ENCODE peak calls at places on chromosomes 13 and 19, in nine cellular contexts. E is transverse colon, P is tibial artery, S is mesendoderm, Z is esophagus squamous epithelium, L is esophagus muscularis mucosa, U is fibroblast of lung, D is right lobe of liver, A is sigmoid colon. C is an unnamed sample. For H3K36me3 and H3K4me1, the result is how much of the 10 kb centered on the place peaks cover.

GRCh38 chr19:36041831-36042230 is 9.2 kb upstream of the CLIP3 start:
- DNase-seq in Z (no peak), A (no peak), L (no peak), S (peak), D (no peak), U (peak), P (no peak), E (no peak), C (no peak)

GRCh38 chr13:29684441-29684840 is 89.0 kb upstream of the SLC7A1 start:
- DNase-seq in L (no peak), D (no peak), U (peak), S (no peak), Z (no peak), A (no peak), E (no peak), P (no peak), C (no peak)

GRCh38 chr19:8004723-8005513 is 523 bp downstream of the ELAVL1 start:
- DNase-seq in P (no peak), Z (no peak), D (no peak), A (no peak), S (peak), U (peak), E (no peak), L (no peak), C (no peak)

GRCh38 chr13:53694814-53695533 is 666.4 kb downstream of the OLFM4 start:
- DNase-seq in A (no peak), P (no peak), L (no peak), E (no peak), D (no peak), U (no peak), S (peak), Z (no peak), C (no peak)

GRCh38 chr19:50210425-50210824 is 7.0 kb downstream of the MYH14 start:
- DNase-seq in S (no peak), Z (no peak), U (no peak), E (no peak), A (no peak), D (no peak), P (no peak), L (no peak), C (no peak)

GRCh38 chr13:33138441-33138840 is 122.2 kb downstream of the KL start:
- DNase-seq in E (no peak), L (no peak), Z (no peak), S (no peak), P (no peak), U (no peak), D (no peak), A (no peak), C (no peak)

GRCh38 chr13:99657848-99658265 is 156.6 kb downstream of the TM9SF2 start:
- DNase-seq in E (no peak), Z (no peak), L (peak), D (no peak), S (peak), A (no peak), U (peak), P (peak), C (no peak)

GRCh38 chr13:40061466-40062450 is 406.3 kb downstream of the COG6 start:
- DNase-seq in U (peak), L (peak), Z (no peak), A (no peak), S (no peak), P (no peak), E (no peak), D (no peak), C (no peak)

GRCh38 chr13:68232351-68233130 is 1002.4 kb upstream of the PCDH9 start:
- DNase-seq in Z (no peak), U (peak), D (no peak), A (no peak), E (no peak), S (peak), L (no peak), P (no peak), C (no peak)

GRCh38 chr13:76049397-76049746 is 413.2 kb downstream of the LMO7 start:
- DNase-seq in P (no peak), E (no peak), Z (no peak), U (no peak), D (no peak), A (no peak), S (no peak), L (no peak), C (no peak)

GRCh38 chr13:25645681-25646080 is 273.9 kb downstream of the ATP8A2 start:
- DNase-seq in D (no peak), Z (no peak), S (no peak), L (no peak), E (no peak), A (no peak), U (no peak), P (no peak), C (no peak)
- H3K36me3 ChIP-seq in D (under half), Z (under half), S (under half), L (under half), E (under half), A (under half), U (under half), P (under half), C (under half)

GRCh38 chr19:54203151-54203611 is 2.5 kb downstream of the RPS9 start:
- DNase-seq in U (peak), Z (no peak), E (no peak), D (no peak), A (no peak), L (no peak), S (no peak), P (no peak), C (no peak)

GRCh38 chr19:54201172-54201701 is 579 bp downstream of the RPS9 start:
- DNase-seq in L (no peak), E (no peak), P (no peak), S (no peak), U (no peak), D (peak), A (no peak), Z (no peak), C (no peak)

GRCh38 chr19:54204767-54205468 is 4.3 kb downstream of the RPS9 start:
- DNase-seq in P (no peak), Z (no peak), S (no peak), L (no peak), A (no peak), D (no peak), U (no peak), E (no peak), C (no peak)

GRCh38 chr19:54199401-54199800 is 1.3 kb upstream of the RPS9 start:
- DNase-seq in E (no peak), S (no peak), D (no peak), P (no peak), Z (no peak), L (no peak), U (no peak), A (no peak), C (no peak)

DNA sequence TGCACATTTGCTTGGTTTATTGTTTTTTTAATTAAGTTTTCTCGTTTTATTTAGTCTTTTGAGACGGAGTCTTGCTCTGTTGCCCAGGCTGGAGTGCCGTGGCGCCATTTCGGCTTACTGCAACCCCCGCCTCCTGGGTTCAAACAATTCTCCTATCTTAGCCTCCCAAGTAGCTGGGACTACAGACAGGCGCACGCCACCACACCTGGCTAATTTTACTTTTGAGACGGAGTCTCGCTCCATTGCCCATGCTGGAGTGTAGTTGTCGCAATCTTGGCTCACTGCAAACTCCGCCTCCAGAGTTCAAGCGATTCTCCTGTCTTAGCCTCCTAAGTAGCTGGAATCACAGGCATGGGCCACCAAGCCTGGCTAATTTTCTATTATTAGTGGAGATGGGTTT is 1.3 kb downstream of the RPS9 start:
- DNase-seq in Z (no peak), S (no peak), P (no peak), D (peak), E (no peak), A (no peak), U (no peak), L (no peak), C (no peak)
- H3K27ac ChIP-seq in Z (no peak), S (no peak), P (no peak), D (peak), E (peak), A (no peak), U (peak), L (no peak), C (peak)

GRCh38 chr13:46639033-46639981 is 86.3 kb downstream of the LRCH1 start:
- DNase-seq in Z (no peak), U (peak), P (no peak), L (no peak), S (no peak), E (no peak), D (no peak), A (no peak), C (no peak)

GRCh38 chr13:46638262-46638661 is 85.3 kb downstream of the LRCH1 start:
- DNase-seq in P (no peak), U (no peak), A (no peak), L (no peak), D (no peak), E (no peak), S (no peak), Z (no peak), C (no peak)

GRCh38 chr13:46636451-46636850 is 83.5 kb downstream of the LRCH1 start:
- DNase-seq in D (no peak), L (no peak), P (no peak), S (no peak), U (no peak), Z (no peak), A (no peak), E (no peak), C (no peak)

GRCh38 chr13:46640843-46641242 is 87.9 kb downstream of the LRCH1 start:
- DNase-seq in L (no peak), A (no peak), S (no peak), Z (no peak), U (peak), E (no peak), P (no peak), D (no peak), C (no peak)

GRCh38 chr13:46637213-46637612 is 84.2 kb downstream of the LRCH1 start:
- DNase-seq in E (no peak), A (no peak), S (peak), U (no peak), P (no peak), Z (no peak), L (no peak), D (no peak), C (no peak)
- H3K4me1 ChIP-seq in E (under half), A (under half), S (under half), U (under half), P (half or more), Z (under half), L (under half), D (under half), C (half or more)

GRCh38 chr19:41898235-41898634 is 15.3 kb downstream of the ARHGEF1 start:
- DNase-seq in A (no peak), L (no peak), Z (no peak), S (no peak), U (no peak), E (no peak), D (no peak), P (no peak), C (no peak)
- H3K36me3 ChIP-seq in A (half or more), L (half or more), Z (under half), S (under half), U (under half), E (half or more), D (half or more), P (half or more), C (half or more)

DNA sequence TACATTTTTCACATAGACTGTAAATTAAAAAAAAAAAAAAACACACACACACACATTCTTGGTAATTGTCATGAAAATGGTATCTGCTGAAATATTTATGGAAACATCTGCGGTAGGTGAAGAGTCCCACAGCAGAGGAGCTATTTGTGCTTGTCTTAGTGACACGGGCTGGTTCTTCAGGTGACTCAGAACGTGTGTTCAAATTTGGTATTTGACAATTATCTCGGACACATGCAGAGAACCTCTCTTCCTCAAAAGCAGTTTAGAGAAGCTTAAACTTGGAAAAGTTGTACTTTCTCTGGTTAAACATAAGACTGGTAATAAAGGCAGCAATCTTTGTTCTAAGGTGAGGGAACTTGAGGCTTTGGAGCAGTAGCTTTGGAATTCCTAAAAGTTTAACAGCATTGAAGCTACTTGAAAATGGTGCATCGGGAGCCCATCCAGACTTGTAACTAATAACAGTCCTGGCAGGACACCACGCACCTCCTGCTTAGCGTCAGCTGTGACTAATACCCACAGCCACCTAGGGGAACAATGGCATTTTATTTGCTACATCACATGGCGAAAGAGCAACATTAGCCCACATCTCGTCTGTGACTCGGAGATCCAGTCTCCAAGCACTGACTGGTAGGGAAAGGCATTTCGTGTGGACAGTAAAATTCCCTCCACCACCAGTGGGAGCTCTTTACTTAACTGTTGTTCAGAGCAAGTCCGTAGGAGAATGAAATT is 1505.1 kb upstream of the SLC10A2 start:
- DNase-seq in U (peak), S (peak), Z (no peak), A (peak), L (no peak), D (no peak), P (peak), E (peak), C (peak)
- H3K27ac ChIP-seq in U (no peak), S (no peak), Z (no peak), A (peak), L (peak), D (no peak), P (no peak), E (no peak), C (no peak)

DNA sequence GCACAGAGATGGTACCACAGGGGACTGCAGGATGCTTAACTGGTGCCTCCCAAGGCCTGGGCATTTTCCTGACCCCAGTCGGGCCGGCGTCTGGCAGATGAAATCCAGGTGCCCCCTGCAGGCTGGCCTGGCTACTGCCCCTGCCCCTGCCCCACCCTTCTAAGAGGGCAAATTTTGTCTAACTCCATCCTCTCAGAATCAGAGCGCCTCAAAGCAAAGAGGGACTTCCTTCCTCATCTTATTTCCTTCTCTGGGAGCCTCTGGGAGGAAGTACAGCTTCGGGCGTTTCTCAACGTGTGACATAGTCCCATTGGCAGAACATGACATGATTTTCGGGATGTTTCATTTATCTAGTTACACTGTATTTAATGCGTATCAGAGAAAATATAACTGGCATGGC is 2.7 kb downstream of the PRKACA start:
- DNase-seq in Z (no peak), S (peak), A (peak), U (no peak), L (no peak), E (peak), D (peak), P (peak), C (no peak)
- H3K4me1 ChIP-seq in Z (under half), S (under half), A (half or more), U (under half), L (half or more), E (half or more), D (under half), P (half or more), C (half or more)

DNA sequence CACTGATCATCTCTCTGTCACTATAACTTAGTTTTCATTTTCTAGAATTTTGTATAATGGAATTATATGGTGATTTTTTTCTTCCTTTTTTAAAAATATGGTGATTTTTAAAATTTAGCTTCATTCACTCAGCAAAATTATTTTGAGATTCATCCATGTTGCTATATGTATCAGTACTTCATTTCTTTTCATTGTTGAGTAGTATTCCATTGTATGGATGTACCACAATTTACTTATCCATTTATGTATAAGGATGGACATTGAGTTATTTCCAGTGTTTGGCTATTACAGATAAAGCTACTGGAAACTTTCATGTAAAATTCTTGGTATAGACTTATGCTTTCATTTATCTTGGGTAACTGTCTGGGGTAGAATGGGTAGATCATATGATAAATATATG is 12.8 kb downstream of the ZNF546 start:
- DNase-seq in D (no peak), A (no peak), L (no peak), E (no peak), P (no peak), Z (no peak), S (no peak), U (no peak), C (no peak)
- H3K36me3 ChIP-seq in D (under half), A (half or more), L (half or more), E (under half), P (half or more), Z (under half), S (under half), U (under half), C (under half)

C was measured in thoracic aorta.